ENCODE peak calls at places on chromosomes 5 and 9, in six cellular contexts. One of them, this sample, is unnamed.

GRCh38 chr5:59496524-59497134 is 396.9 kb downstream of the PDE4D start:
- DNase-seq in IMR-90: peak
- DNase-seq in erythroblast: peak
- DNase-seq in uterus: no peak
- DNase-seq in right lobe of liver: no peak
- DNase-seq in A549: peak
- DNase-seq in this sample: no peak

GRCh38 chr9:12933957-12934356 is 159.1 kb downstream of the LURAP1L start:
- DNase-seq in IMR-90: peak
- DNase-seq in erythroblast: no peak
- DNase-seq in uterus: no peak
- DNase-seq in right lobe of liver: no peak
- DNase-seq in A549: peak
- DNase-seq in this sample: no peak

GRCh38 chr5:141881886-141882285 is 3.7 kb upstream of the PCDH1 start:
- DNase-seq in IMR-90: no peak
- DNase-seq in erythroblast: no peak
- DNase-seq in uterus: no peak
- DNase-seq in right lobe of liver: no peak
- DNase-seq in A549: no peak
- DNase-seq in this sample: no peak

GRCh38 chr5:34618666-34619065 is 37.5 kb upstream of the RAI14 start:
- DNase-seq in IMR-90: no peak
- DNase-seq in erythroblast: no peak
- DNase-seq in uterus: no peak
- DNase-seq in right lobe of liver: no peak
- DNase-seq in A549: no peak
- DNase-seq in this sample: no peak

GRCh38 chr9:95726756-95727155 is 148.7 kb upstream of the ERCC6L2 start:
- DNase-seq in IMR-90: peak
- DNase-seq in erythroblast: peak
- DNase-seq in uterus: no peak
- DNase-seq in right lobe of liver: no peak
- DNase-seq in A549: peak
- DNase-seq in this sample: no peak

GRCh38 chr5:176737746-176738699 is 72.3 kb upstream of the UNC5A start:
- DNase-seq in IMR-90: no peak
- DNase-seq in erythroblast: no peak
- DNase-seq in uterus: no peak
- DNase-seq in right lobe of liver: no peak
- DNase-seq in A549: no peak
- DNase-seq in this sample: no peak

GRCh38 chr9:113580041-113580953 is 116.8 kb downstream of the RGS3 start:
- DNase-seq in IMR-90: peak
- DNase-seq in erythroblast: peak
- DNase-seq in uterus: peak
- DNase-seq in right lobe of liver: peak
- DNase-seq in A549: no peak
- DNase-seq in this sample: peak

GRCh38 chr5:57117601-57118000 is 56.3 kb upstream of the GPBP1 start:
- DNase-seq in IMR-90: no peak
- DNase-seq in erythroblast: peak
- DNase-seq in uterus: no peak
- DNase-seq in right lobe of liver: no peak
- DNase-seq in A549: no peak
- DNase-seq in this sample: no peak

GRCh38 chr5:59673438-59674058 is 220.0 kb downstream of the PDE4D start:
- DNase-seq in IMR-90: peak
- DNase-seq in erythroblast: peak
- DNase-seq in uterus: no peak
- DNase-seq in right lobe of liver: no peak
- DNase-seq in A549: peak
- DNase-seq in this sample: no peak

GRCh38 chr5:41835625-41836024 is 34.6 kb downstream of the OXCT1 start:
- DNase-seq in IMR-90: peak
- DNase-seq in erythroblast: no peak
- DNase-seq in uterus: peak
- DNase-seq in right lobe of liver: no peak
- DNase-seq in A549: peak
- DNase-seq in this sample: peak

GRCh38 chr9:38301376-38302106 is 91.0 kb upstream of the ALDH1B1 start:
- DNase-seq in IMR-90: no peak
- DNase-seq in erythroblast: no peak
- DNase-seq in uterus: no peak
- DNase-seq in right lobe of liver: no peak
- DNase-seq in A549: no peak
- DNase-seq in this sample: no peak

GRCh38 chr5:173932695-173933139 is 44.6 kb downstream of the CPEB4 start:
- DNase-seq in IMR-90: no peak
- DNase-seq in erythroblast: no peak
- DNase-seq in uterus: no peak
- DNase-seq in right lobe of liver: no peak
- DNase-seq in A549: no peak
- DNase-seq in this sample: no peak

GRCh38 chr9:114291064-114291474 is 31.8 kb upstream of the ORM1 start:
- DNase-seq in IMR-90: peak
- DNase-seq in erythroblast: peak
- DNase-seq in uterus: peak
- DNase-seq in right lobe of liver: peak
- DNase-seq in A549: peak
- DNase-seq in this sample: peak

GRCh38 chr5:132203464-132203818 is 24.2 kb downstream of the P4HA2 start:
- DNase-seq in IMR-90: peak
- DNase-seq in erythroblast: no peak
- DNase-seq in uterus: no peak
- DNase-seq in right lobe of liver: no peak
- DNase-seq in A549: no peak
- DNase-seq in this sample: no peak

GRCh38 chr5:59698774-59699173 is 194.8 kb downstream of the PDE4D start:
- DNase-seq in IMR-90: no peak
- DNase-seq in erythroblast: no peak
- DNase-seq in uterus: no peak
- DNase-seq in right lobe of liver: no peak
- DNase-seq in A549: no peak
- DNase-seq in this sample: no peak

GRCh38 chr5:159878988-159879471 is 37.3 kb upstream of the ADRA1B start:
- DNase-seq in IMR-90: peak
- DNase-seq in erythroblast: no peak
- DNase-seq in uterus: peak
- DNase-seq in right lobe of liver: peak
- DNase-seq in A549: peak
- DNase-seq in this sample: peak

GRCh38 chr5:6193315-6193714 is 185.0 kb downstream of the MED10 start:
- DNase-seq in IMR-90: no peak
- DNase-seq in erythroblast: no peak
- DNase-seq in uterus: no peak
- DNase-seq in right lobe of liver: no peak
- DNase-seq in A549: no peak
- DNase-seq in this sample: no peak

GRCh38 chr9:137195525-137196220 is 4.9 kb downstream of the TPRN start:
- DNase-seq in IMR-90: no peak
- DNase-seq in erythroblast: no peak
- DNase-seq in uterus: no peak
- DNase-seq in right lobe of liver: no peak
- DNase-seq in A549: no peak
- DNase-seq in this sample: no peak

GRCh38 chr5:108345541-108346171 is 36.2 kb downstream of the FBXL17 start:
- DNase-seq in IMR-90: peak
- DNase-seq in erythroblast: peak
- DNase-seq in uterus: no peak
- DNase-seq in right lobe of liver: no peak
- DNase-seq in A549: peak
- DNase-seq in this sample: no peak

GRCh38 chr5:82619097-82619496 is 340.9 kb upstream of the RPS23 start:
- DNase-seq in IMR-90: no peak
- DNase-seq in erythroblast: no peak
- DNase-seq in uterus: no peak
- DNase-seq in right lobe of liver: no peak
- DNase-seq in A549: no peak
- DNase-seq in this sample: no peak

DNA sequence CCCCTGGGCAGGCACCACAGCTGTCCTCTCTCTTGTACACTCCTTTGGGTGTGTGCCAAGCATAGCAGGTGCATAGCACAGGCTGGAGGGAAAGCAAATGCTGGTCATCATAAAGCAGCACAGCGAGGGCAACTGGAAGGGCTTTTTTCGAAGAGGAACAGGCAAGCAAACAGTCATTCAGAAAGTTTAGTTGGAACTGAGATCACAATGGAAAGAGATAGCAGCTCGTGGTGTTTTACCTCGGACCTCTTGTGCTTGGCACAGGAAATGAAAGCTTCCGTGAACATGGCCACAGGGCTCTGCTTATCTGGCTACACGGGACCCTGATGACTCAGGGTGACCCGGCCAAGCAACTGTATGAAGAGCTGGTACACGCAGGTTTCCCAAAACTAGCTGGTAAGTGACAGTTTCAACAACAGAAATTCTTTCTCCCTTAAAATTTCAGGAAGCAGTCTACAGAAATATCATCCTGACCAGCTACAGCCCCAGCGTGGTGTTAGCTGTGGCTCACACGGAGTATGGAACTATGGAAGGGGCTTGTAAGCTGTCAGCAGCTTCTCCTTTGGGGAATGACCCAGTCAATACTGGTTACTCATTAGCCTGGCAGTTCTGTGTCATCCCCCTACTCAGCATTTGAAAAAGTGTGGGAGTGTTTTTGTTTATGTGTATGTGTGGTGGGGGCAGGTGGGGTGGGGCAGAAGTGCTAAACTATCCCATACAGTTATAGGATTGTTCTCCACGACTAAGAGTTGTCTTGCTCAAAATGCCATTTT is 48.1 kb downstream of the POC5 start:
- DNase-seq in IMR-90: peak
- DNase-seq in erythroblast: peak
- DNase-seq in uterus: peak
- DNase-seq in right lobe of liver: no peak
- DNase-seq in A549: peak
- DNase-seq in this sample: peak
- TF ChIP-seq POLR2A in IMR-90: no peak
- TF ChIP-seq POLR2A in erythroblast: peak
- TF ChIP-seq POLR2A in uterus: no peak
- TF ChIP-seq POLR2A in right lobe of liver: no peak
- TF ChIP-seq POLR2A in A549: no peak
- TF ChIP-seq POLR2A in this sample: no peak

GRCh38 chr5:139637438-139638089 is 10.6 kb upstream of the CXXC5 start:
- DNase-seq in IMR-90: peak
- DNase-seq in erythroblast: peak
- DNase-seq in uterus: peak
- DNase-seq in right lobe of liver: peak
- DNase-seq in A549: no peak
- DNase-seq in this sample: peak
- TF ChIP-seq POLR2A in IMR-90: no peak
- TF ChIP-seq POLR2A in erythroblast: peak
- TF ChIP-seq POLR2A in uterus: no peak
- TF ChIP-seq POLR2A in right lobe of liver: no peak
- TF ChIP-seq POLR2A in A549: no peak
- TF ChIP-seq POLR2A in this sample: peak

GRCh38 chr9:127204771-127205470 is 59.7 kb upstream of the GARNL3 start:
- DNase-seq in IMR-90: peak
- DNase-seq in erythroblast: no peak
- DNase-seq in uterus: no peak
- DNase-seq in right lobe of liver: no peak
- DNase-seq in A549: peak
- DNase-seq in this sample: no peak
- TF ChIP-seq POLR2A in IMR-90: no peak
- TF ChIP-seq POLR2A in erythroblast: no peak
- TF ChIP-seq POLR2A in uterus: no peak
- TF ChIP-seq POLR2A in right lobe of liver: no peak
- TF ChIP-seq POLR2A in A549: no peak
- TF ChIP-seq POLR2A in this sample: no peak

GRCh38 chr5:129904667-129905466 is 602 bp downstream of the CHSY3 start:
- DNase-seq in IMR-90: no peak
- DNase-seq in erythroblast: peak
- DNase-seq in uterus: peak
- DNase-seq in right lobe of liver: peak
- DNase-seq in A549: peak
- DNase-seq in this sample: peak

GRCh38 chr5:129905467-129906176 is 1.4 kb downstream of the CHSY3 start:
- DNase-seq in IMR-90: peak
- DNase-seq in erythroblast: peak
- DNase-seq in uterus: peak
- DNase-seq in right lobe of liver: no peak
- DNase-seq in A549: peak
- DNase-seq in this sample: peak

GRCh38 chr5:129903466-129904101 is 681 bp upstream of the CHSY3 start:
- DNase-seq in IMR-90: no peak
- DNase-seq in erythroblast: no peak
- DNase-seq in uterus: no peak
- DNase-seq in right lobe of liver: no peak
- DNase-seq in A549: peak
- DNase-seq in this sample: no peak

GRCh38 chr5:129902806-129903205 is 1.5 kb upstream of the CHSY3 start:
- DNase-seq in IMR-90: no peak
- DNase-seq in erythroblast: no peak
- DNase-seq in uterus: peak
- DNase-seq in right lobe of liver: no peak
- DNase-seq in A549: no peak
- DNase-seq in this sample: no peak

DNA sequence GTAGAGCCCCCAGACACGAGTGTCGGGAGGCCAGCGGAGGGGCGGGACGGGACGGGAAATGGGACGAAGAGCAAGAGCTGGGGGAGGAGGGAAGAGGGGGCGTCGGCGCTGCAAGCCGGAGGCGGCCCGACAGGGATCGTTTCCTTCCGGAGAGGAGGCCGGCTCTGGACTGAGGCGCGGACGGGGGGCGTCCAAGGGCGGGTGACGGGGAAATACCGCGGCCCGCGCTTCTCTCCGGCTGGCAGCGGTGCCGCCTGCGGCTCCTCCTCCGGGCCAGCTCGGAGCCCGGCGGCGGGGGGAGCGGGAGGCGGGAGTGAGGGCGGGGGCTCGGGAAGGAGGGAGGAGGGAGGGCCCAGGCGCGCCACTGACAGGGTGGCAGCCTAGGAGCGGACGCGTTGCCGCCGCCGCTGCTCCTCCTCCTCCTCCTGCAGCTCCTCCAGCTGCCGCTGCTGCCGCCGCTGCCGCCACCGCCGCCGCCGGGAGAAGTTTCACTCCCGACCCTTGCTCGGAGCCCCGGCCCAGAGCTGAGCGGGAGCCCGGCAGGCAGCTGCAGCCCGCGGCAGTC is at the start of gene CHSY3:
- DNase-seq in IMR-90: peak
- DNase-seq in erythroblast: peak
- DNase-seq in uterus: peak
- DNase-seq in right lobe of liver: peak
- DNase-seq in A549: peak
- DNase-seq in this sample: peak
- TF ChIP-seq POLR2A in IMR-90: no peak
- TF ChIP-seq POLR2A in erythroblast: no peak
- TF ChIP-seq POLR2A in uterus: peak
- TF ChIP-seq POLR2A in right lobe of liver: peak
- TF ChIP-seq POLR2A in A549: no peak
- TF ChIP-seq POLR2A in this sample: peak